ENCODE peak calls at places on chromosome 5, in eight cellular contexts. T is WERI-Rb-1; W is non-pigmented ciliary epithelial cell; N is Calu3; I is T-helper 9 cell; P is Caki2; H is activated CD4-positive, alpha-beta T cell treated with anti-CD3 and anti-CD28 coated beads, Interleukin-2, amount 50 U/mL, for 48 hours; F is omental fat pad. C is an unnamed sample.

GRCh38 chr5:135601466-135601865 is 22.7 kb upstream of the CXCL14 start:
- DNase-seq in T (no peak), W (no peak), N (no peak), I (no peak), P (no peak), H (no peak), F (no peak), C (no peak)

GRCh38 chr5:145981612-145982571 is 45.5 kb downstream of the SH3RF2 start:
- DNase-seq in T (no peak), W (no peak), N (peak; percentile 68), I (no peak), P (peak; percentile 85), H (no peak), F (no peak), C (peak; percentile 44)

GRCh38 chr5:56516441-56516840 is 283.3 kb upstream of the ANKRD55 start:
- DNase-seq in T (peak; percentile 93), W (no peak), N (no peak), I (no peak), P (no peak), H (no peak), F (no peak), C (no peak)

GRCh38 chr5:14560091-14560595 is 21.4 kb upstream of the OTULINL start:
- DNase-seq in T (peak; percentile 91), W (no peak), N (no peak), I (no peak), P (no peak), H (no peak), F (no peak), C (peak; percentile 86)

GRCh38 chr5:399296-400281 is 43.4 kb upstream of the EXOC3 start:
- DNase-seq in T (peak; percentile 40), W (no peak), N (peak; percentile 90), I (no peak), P (no peak), H (peak; percentile 60), F (peak; percentile 63), C (peak; percentile 31)

GRCh38 chr5:96439477-96440184 is 6.6 kb upstream of the PCSK1 start:
- DNase-seq in T (no peak), W (no peak), N (no peak), I (no peak), P (no peak), H (no peak), F (no peak), C (no peak)

GRCh38 chr5:32233696-32234447 is 59.8 kb upstream of the GOLPH3 start:
- DNase-seq in T (peak; percentile 82), W (no peak), N (peak; percentile 66), I (no peak), P (peak; percentile 13), H (no peak), F (no peak), C (no peak)

GRCh38 chr5:139686919-139687421 is 38.8 kb downstream of the CXXC5 start:
- DNase-seq in T (peak; percentile 45), W (no peak), N (no peak), I (no peak), P (no peak), H (no peak), F (no peak), C (peak; percentile 54)

GRCh38 chr5:17401509-17402290 is 96.3 kb upstream of the TAF11L2 start:
- DNase-seq in T (no peak), W (no peak), N (no peak), I (no peak), P (no peak), H (no peak), F (no peak), C (no peak)

GRCh38 chr5:134649163-134649916 is 755 bp downstream of the SEC24A start:
- DNase-seq in T (no peak), W (no peak), N (no peak), I (no peak), P (no peak), H (peak; percentile 5), F (peak; percentile 27), C (peak; percentile 20)

GRCh38 chr5:38605610-38606009 is 49.2 kb upstream of the LIFR start:
- DNase-seq in T (no peak), W (no peak), N (no peak), I (no peak), P (no peak), H (no peak), F (no peak), C (no peak)

GRCh38 chr5:88666761-88667186 is 216.2 kb downstream of the MEF2C start:
- DNase-seq in T (no peak), W (no peak), N (no peak), I (no peak), P (peak; percentile 77), H (no peak), F (no peak), C (peak; percentile 16)

GRCh38 chr5:80309871-80310665 is 9.7 kb upstream of the SPZ1 start:
- DNase-seq in T (no peak), W (no peak), N (no peak), I (no peak), P (no peak), H (no peak), F (no peak), C (no peak)

GRCh38 chr5:2382776-2383677 is 368.4 kb downstream of the IRX2 start:
- DNase-seq in T (no peak), W (no peak), N (no peak), I (no peak), P (no peak), H (no peak), F (no peak), C (no peak)

GRCh38 chr5:158619083-158619788 is 480.5 kb downstream of the EBF1 start:
- DNase-seq in T (no peak), W (no peak), N (no peak), I (no peak), P (no peak), H (no peak), F (no peak), C (no peak)

GRCh38 chr5:171386861-171387254 is 791 bp upstream of the NPM1 start:
- DNase-seq in T (no peak), W (no peak), N (peak; percentile 30), I (no peak), P (peak; percentile 27), H (no peak), F (no peak), C (no peak)

GRCh38 chr5:963673-964531 is 44.7 kb upstream of the NKD2 start:
- DNase-seq in T (peak; percentile 75), W (no peak), N (no peak), I (peak; percentile 10), P (no peak), H (peak; percentile 41), F (no peak), C (no peak)

GRCh38 chr5:36701085-36701691 is 94.8 kb downstream of the SLC1A3 start:
- DNase-seq in T (no peak), W (no peak), N (no peak), I (no peak), P (no peak), H (no peak), F (no peak), C (no peak)

GRCh38 chr5:129996896-129997295 is 92.6 kb downstream of the CHSY3 start:
- DNase-seq in T (no peak), W (peak; percentile 27), N (no peak), I (no peak), P (no peak), H (no peak), F (no peak), C (no peak)

C was measured in small intestine.